ENCODE peak calls at places on chromosomes 13 and 19, in four cellular contexts. X is GM12878, O is K562, N is HepG2. J is an unnamed sample.

GRCh38 chr13:109784590-109785140 is 1.7 kb downstream of the IRS2 start:
- DNase-seq in X (no peak), O (no peak), N (no peak), J (no peak)

GRCh38 chr13:41708648-41709175 is 251.4 kb downstream of the RGCC start:
- DNase-seq in X (no peak), O (no peak), N (no peak), J (no peak)

GRCh38 chr13:71866173-71867091 is 572 bp downstream of the DACH1 start:
- DNase-seq in X (no peak), O (no peak), N (no peak), J (no peak)

GRCh38 chr19:56261145-56261544 is 11.4 kb upstream of the EDDM13 start:
- DNase-seq in X (no peak), O (no peak), N (no peak), J (no peak)

GRCh38 chr13:24279267-24279666 is 30.1 kb upstream of the C1QTNF9 start:
- DNase-seq in X (no peak), O (no peak), N (no peak), J (no peak)

GRCh38 chr13:26600345-26600761 is 42.9 kb downstream of the WASF3 start:
- DNase-seq in X (no peak), O (no peak), N (no peak), J (no peak)

GRCh38 chr13:36192166-36192565 is 22.2 kb downstream of the SOHLH2 start:
- DNase-seq in X (no peak), O (no peak), N (no peak), J (no peak)

GRCh38 chr13:46062190-46062589 is 9.6 kb upstream of the ZC3H13 start:
- DNase-seq in X (no peak), O (no peak), N (no peak), J (peak; percentile 25)

GRCh38 chr13:72959643-72960042 is 99.2 kb upstream of the KLF5 start:
- DNase-seq in X (no peak), O (no peak), N (no peak), J (no peak)

GRCh38 chr19:33724723-33725060 is 72.0 kb upstream of the KCTD15 start:
- DNase-seq in X (no peak), O (no peak), N (no peak), J (no peak)

GRCh38 chr19:14979498-14980255 is at the start of gene SLC1A6:
- DNase-seq in X (no peak), O (no peak), N (no peak), J (no peak)

GRCh38 chr19:35122687-35123551 is 7.3 kb downstream of the FXYD3 start:
- DNase-seq in X (no peak), O (no peak), N (no peak), J (no peak)

GRCh38 chr13:33918199-33918932 is 100.4 kb downstream of the RFC3 start:
- DNase-seq in X (no peak), O (no peak), N (no peak), J (no peak)

GRCh38 chr13:90414691-90415596 is 932.5 kb upstream of the MIR17HG start:
- DNase-seq in X (no peak), O (no peak), N (no peak), J (peak; percentile 20)

GRCh38 chr13:112996671-112997091 is 27.7 kb downstream of the MCF2L start:
- DNase-seq in X (no peak), O (no peak), N (no peak), J (no peak)

GRCh38 chr13:102799544-102800144 is 725 bp downstream of the BIVM start:
- DNase-seq in X (no peak), O (peak; percentile 23), N (no peak), J (peak; percentile 25)

GRCh38 chr19:7940841-7941240 is 2.6 kb downstream of the TIMM44 start:
- DNase-seq in X (no peak), O (no peak), N (no peak), J (no peak)

GRCh38 chr13:24135674-24136300 is 24.7 kb upstream of the SPATA13 start:
- DNase-seq in X (no peak), O (no peak), N (no peak), J (no peak)

GRCh38 chr13:111373486-111373885 is 53.0 kb downstream of the TEX29 start:
- DNase-seq in X (no peak), O (no peak), N (no peak), J (no peak)

GRCh38 chr19:10667867-10668266 is 13.7 kb downstream of the ILF3 start:
- DNase-seq in X (no peak), O (no peak), N (no peak), J (no peak)

GRCh38 chr19:2231621-2232221 is 4.4 kb downstream of the PLEKHJ1 start:
- DNase-seq in X (no peak), O (no peak), N (no peak), J (peak; percentile 34)

GRCh38 chr19:54137913-54138776 is 583 bp downstream of the CNOT3 start:
- DNase-seq in X (no peak), O (peak; percentile 77), N (no peak), J (no peak)

GRCh38 chr13:32938907-32939306 is 77.3 kb upstream of the KL start:
- DNase-seq in X (no peak), O (no peak), N (no peak), J (peak; percentile 3)

DNA sequence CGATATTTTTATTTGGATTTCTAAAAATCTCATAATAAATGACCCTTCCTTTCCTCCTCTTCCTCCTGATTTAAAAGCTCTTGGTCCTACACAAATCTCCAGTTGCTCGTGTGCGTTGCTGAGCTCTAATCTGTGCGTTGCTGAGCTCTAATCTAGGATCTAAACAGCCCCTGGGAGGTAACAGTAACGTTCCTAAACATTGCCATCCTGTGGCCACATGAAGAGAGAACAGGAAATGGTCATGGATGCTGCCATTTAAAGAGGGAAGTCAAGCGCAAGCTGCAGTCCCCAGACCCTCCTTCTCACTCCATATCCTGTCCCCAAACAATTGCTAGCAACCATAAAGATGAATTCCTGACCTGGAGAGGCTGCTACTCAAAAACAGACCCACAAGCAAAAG is 170.8 kb downstream of the NUFIP1 start:
- DNase-seq in X (no peak), O (no peak), N (peak; percentile 24), J (no peak)
- TF ChIP-seq HDAC2 in X (no peak), O (no peak), N (no peak), J (no peak)

DNA sequence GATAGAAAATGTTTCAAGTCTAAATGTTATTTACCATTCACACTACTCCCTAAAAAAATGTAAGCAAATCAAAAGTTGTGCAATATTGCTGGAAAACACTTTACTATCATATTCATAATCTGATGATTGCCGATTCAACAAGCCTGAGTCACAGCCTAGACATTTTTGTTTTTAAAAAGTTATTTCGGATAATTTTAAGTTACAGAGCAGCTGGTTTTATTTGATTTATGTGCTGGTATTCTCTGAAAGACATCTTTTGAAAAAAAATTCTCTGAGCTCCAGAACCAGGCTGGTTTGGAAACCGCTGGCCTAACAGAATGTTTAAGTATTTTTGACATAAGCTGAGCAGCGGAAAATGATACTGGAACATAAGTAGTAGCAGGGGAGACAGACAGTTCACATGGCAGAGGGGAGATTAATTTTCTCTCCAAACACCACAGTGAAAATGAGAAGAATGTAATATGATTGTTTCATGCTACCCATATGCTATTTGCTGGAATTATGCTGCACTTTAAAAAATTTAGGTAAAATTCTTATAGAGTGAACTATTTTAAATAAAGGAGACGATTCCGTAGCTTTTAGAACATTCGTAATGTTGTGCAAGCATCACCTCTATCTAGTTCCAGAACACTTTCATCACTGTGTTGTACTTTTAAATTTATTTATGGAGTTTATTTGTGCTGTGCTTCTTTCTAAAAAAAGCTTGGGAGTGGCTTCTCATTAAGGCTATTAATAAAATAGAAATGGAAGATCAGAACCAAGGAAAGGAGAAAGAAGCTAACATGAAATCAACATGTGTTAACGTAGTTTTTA is 36.0 kb downstream of the TBC1D4 start:
- DNase-seq in X (no peak), O (no peak), N (no peak), J (no peak)
- TF ChIP-seq CHD4 in X (no peak), O (no peak), N (no peak), J (no peak)

GRCh38 chr13:84574851-84575250 is 692.6 kb upstream of the SLITRK1 start:
- DNase-seq in X (no peak), O (no peak), N (no peak), J (no peak)
- TF ChIP-seq KDM1A in X (no peak), O (no peak), N (no peak), J (no peak)

DNA sequence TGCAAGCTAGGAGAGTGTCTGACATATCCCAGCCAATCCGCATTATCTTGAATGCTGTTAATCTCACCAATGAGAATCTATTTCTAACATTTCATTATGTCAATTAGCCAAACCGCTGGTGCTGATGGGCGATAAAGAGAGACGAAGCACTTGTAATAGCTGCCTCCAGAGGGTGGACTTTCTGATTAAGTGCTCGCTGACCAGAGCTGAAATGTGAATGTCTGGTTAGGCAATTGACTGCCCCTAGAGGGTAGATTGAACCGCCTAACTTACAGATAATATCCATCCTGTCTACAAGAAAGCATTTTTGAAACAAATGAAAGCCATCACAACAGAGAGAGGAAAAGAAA is 552 bp upstream of the GRWD1 start:
- DNase-seq in X (no peak), O (peak; percentile 79), N (peak; percentile 82), J (peak; percentile 93)
- TF ChIP-seq HDAC2 in X (no peak), O (no peak), N (no peak), J (no peak)

GRCh38 chr13:58858870-58859371 is 1227.4 kb downstream of the PCDH17 start:
- DNase-seq in X (no peak), O (no peak), N (no peak), J (no peak)
- TF ChIP-seq CHD4 in X (no peak), O (no peak), N (no peak), J (no peak)

GRCh38 chr19:939439-939838 is 13.6 kb downstream of the ARID3A start:
- DNase-seq in X (no peak), O (no peak), N (no peak), J (no peak)

GRCh38 chr19:941292-942132 is 15.7 kb downstream of the ARID3A start:
- DNase-seq in X (no peak), O (no peak), N (no peak), J (no peak)

GRCh38 chr19:942133-942645 is 16.4 kb downstream of the ARID3A start:
- DNase-seq in X (no peak), O (no peak), N (no peak), J (no peak)

GRCh38 chr19:939922-940321 is 14.1 kb downstream of the ARID3A start:
- DNase-seq in X (no peak), O (no peak), N (no peak), J (no peak)

GRCh38 chr19:940591-941291 is 14.9 kb downstream of the ARID3A start:
- DNase-seq in X (no peak), O (no peak), N (no peak), J (no peak)
- TF ChIP-seq KDM1A in X (no peak), O (no peak), N (no peak), J (no peak)

J was measured in A549.